ENCODE peak calls at places on chromosomes 6 and 20, in nine cellular contexts. B is CD8-positive, alpha-beta memory T cell; K is stomach; H is naive B cell; U is IMR-90; G is PC-3; A is hepatocyte; Y is DND-41; I is keratinocyte. Q is an unnamed sample.
A peak's percentile ranks its signal among the peaks of the same experiment; 100 is the strongest.

GRCh38 chr20:5207138-5207537 is 80.3 kb downstream of the CDS2 start:
- DNase-seq in A (no peak), H (no peak), U (no peak), G (no peak), Y (no peak), K (no peak), B (no peak), I (no peak), Q (no peak)

GRCh38 chr6:46367365-46367764 is 123.9 kb downstream of the RCAN2 start:
- DNase-seq in I (no peak), U (no peak), Y (no peak), G (no peak), K (no peak), H (no peak), B (no peak), A (no peak), Q (no peak)

GRCh38 chr6:136566007-136566487 is 15.8 kb upstream of the MAP7 start:
- DNase-seq in Y (no peak), U (no peak), H (peak; percentile 16), A (no peak), K (peak; percentile 50), I (no peak), G (peak; percentile 75), B (no peak), Q (no peak)

GRCh38 chr20:41063442-41063841 is 34.8 kb downstream of the TOP1 start:
- DNase-seq in B (no peak), U (no peak), H (no peak), Y (no peak), G (no peak), K (no peak), A (no peak), I (no peak), Q (no peak)

GRCh38 chr6:121826156-121826810 is 390.8 kb downstream of the GJA1 start:
- DNase-seq in U (peak; percentile 95), G (peak; percentile 89), H (no peak), Y (no peak), I (peak; percentile 88), B (no peak), K (no peak), A (peak; percentile 27), Q (no peak)

GRCh38 chr6:2947424-2947823 is 23.9 kb downstream of the SERPINB6 start:
- DNase-seq in U (no peak), K (no peak), A (no peak), G (no peak), H (no peak), Y (no peak), B (no peak), I (no peak), Q (peak; percentile 50)

GRCh38 chr6:54910326-54910952 is 63.9 kb downstream of the FAM83B start:
- DNase-seq in A (peak; percentile 10), Y (no peak), G (no peak), H (no peak), U (peak; percentile 8), B (no peak), I (no peak), K (no peak), Q (no peak)

GRCh38 chr6:149484733-149485700 is at the start of gene ZC3H12D:
- DNase-seq in K (peak; percentile 59), I (no peak), A (peak; percentile 79), B (peak; percentile 83), G (peak; percentile 47), H (peak; percentile 81), Y (peak; percentile 85), U (peak; percentile 33), Q (peak; percentile 94)

GRCh38 chr6:32117461-32117860 is 8.3 kb upstream of the TNXB start:
- DNase-seq in K (no peak), H (no peak), U (no peak), I (no peak), G (no peak), Y (no peak), B (no peak), A (no peak), Q (no peak)

GRCh38 chr6:22003219-22003779 is 293.5 kb downstream of the PRL start:
- DNase-seq in A (no peak), B (no peak), H (no peak), U (peak; percentile 73), I (no peak), K (no peak), Y (no peak), G (no peak), Q (no peak)

GRCh38 chr20:51093240-51093763 is 70.4 kb upstream of the KCNG1 start:
- DNase-seq in H (no peak), G (peak; percentile 70), B (no peak), I (no peak), Y (no peak), K (no peak), U (no peak), A (no peak), Q (no peak)

GRCh38 chr6:4902363-4902762 is 101.5 kb downstream of the RPP40 start:
- DNase-seq in H (peak; percentile 14), I (no peak), K (no peak), Y (no peak), A (no peak), B (no peak), U (no peak), G (no peak), Q (no peak)

GRCh38 chr20:36490191-36490590 is 51.1 kb upstream of the MYL9 start:
- DNase-seq in H (no peak), I (no peak), G (no peak), U (no peak), A (no peak), Y (no peak), B (no peak), K (no peak), Q (no peak)

GRCh38 chr20:1900321-1900791 is 5.1 kb downstream of the SIRPA start:
- DNase-seq in I (no peak), H (no peak), U (peak; percentile 80), A (peak; percentile 88), G (peak; percentile 81), Y (no peak), K (peak; percentile 35), B (no peak), Q (no peak)

GRCh38 chr6:4359108-4359710 is 223.8 kb upstream of the ECI2 start:
- DNase-seq in A (no peak), B (no peak), Y (no peak), I (no peak), K (peak; percentile 21), U (peak; percentile 24), H (no peak), G (no peak), Q (no peak)

GRCh38 chr6:112846711-112847110 is 499.6 kb downstream of the RFPL4B start:
- DNase-seq in K (no peak), B (no peak), H (no peak), Y (no peak), A (no peak), I (no peak), G (no peak), U (no peak), Q (no peak)

GRCh38 chr6:139881728-139882211 is 507.3 kb upstream of the CITED2 start:
- DNase-seq in B (no peak), I (no peak), U (peak; percentile 53), Y (peak; percentile 15), G (peak; percentile 54), K (no peak), H (peak; percentile 6), A (peak; percentile 21), Q (no peak)

GRCh38 chr6:142856857-142857608 is 87.9 kb downstream of the HIVEP2 start:
- DNase-seq in I (no peak), B (peak; percentile 62), A (no peak), K (no peak), G (no peak), U (no peak), H (peak; percentile 65), Y (peak; percentile 52), Q (peak; percentile 79)

GRCh38 chr6:38209291-38209865 is 389.9 kb downstream of the ZFAND3 start:
- DNase-seq in Y (peak; percentile 22), B (no peak), G (no peak), U (peak; percentile 7), A (no peak), I (no peak), K (no peak), H (no peak), Q (no peak)